ENCODE peak calls at places on chromosomes 6 and 20, in nine cellular contexts. E is astrocyte; O is astrocyte of the spinal cord; G is prostate gland; I is activated CD8-positive, alpha-beta T cell treated with anti-CD3 and anti-CD28 coated beads for 36 hours; J is A673; L is psoas muscle; T is ovary; B is osteocyte. Q is an unnamed sample.

GRCh38 chr20:25454153-25454900 is 46.9 kb downstream of the GINS1 start:
- DNase-seq in E (no peak), O (no peak), G (no peak), I (no peak), J (no peak), L (no peak), T (no peak), B (no peak), Q (no peak)

GRCh38 chr6:24667378-24667803 is 514 bp downstream of the ACOT13 start:
- DNase-seq in E (no peak), O (no peak), G (no peak), I (no peak), J (peak; percentile 17), L (no peak), T (no peak), B (no peak), Q (no peak)

GRCh38 chr6:1497593-1498105 is 108.3 kb downstream of the FOXF2 start:
- DNase-seq in E (no peak), O (no peak), G (no peak), I (no peak), J (no peak), L (no peak), T (peak; percentile 91), B (no peak), Q (no peak)

GRCh38 chr20:38209736-38210405 is 44.8 kb upstream of the TGM2 start:
- DNase-seq in E (no peak), O (no peak), G (no peak), I (no peak), J (no peak), L (no peak), T (peak; percentile 1), B (no peak), Q (no peak)

GRCh38 chr6:146041282-146041681 is 12.4 kb downstream of the GRM1 start:
- DNase-seq in E (no peak), O (peak; percentile 29), G (no peak), I (no peak), J (peak; percentile 68), L (no peak), T (no peak), B (no peak), Q (no peak)

GRCh38 chr6:82569022-82569421 is 205.4 kb downstream of the TPBG start:
- DNase-seq in E (no peak), O (no peak), G (no peak), I (no peak), J (no peak), L (no peak), T (no peak), B (no peak), Q (no peak)

GRCh38 chr6:79438015-79438414 is 99.2 kb downstream of the LCA5 start:
- DNase-seq in E (no peak), O (peak; percentile 38), G (no peak), I (no peak), J (no peak), L (no peak), T (peak; percentile 38), B (no peak), Q (no peak)

GRCh38 chr6:135183532-135184440 is 2.7 kb downstream of the MYB start:
- DNase-seq in E (peak; percentile 9), O (peak; percentile 45), G (peak; percentile 40), I (peak; percentile 93), J (peak; percentile 46), L (no peak), T (no peak), B (no peak), Q (peak; percentile 85)

GRCh38 chr20:47612670-47613069 is 111.0 kb downstream of the NCOA3 start:
- DNase-seq in E (no peak), O (no peak), G (no peak), I (no peak), J (no peak), L (no peak), T (no peak), B (no peak), Q (no peak)

GRCh38 chr20:50186987-50187402 is 3.6 kb upstream of the CEBPB start:
- DNase-seq in E (no peak), O (peak; percentile 15), G (no peak), I (no peak), J (peak; percentile 47), L (no peak), T (no peak), B (no peak), Q (no peak)

GRCh38 chr6:100886078-100886477 is 4.9 kb upstream of the ASCC3 start:
- DNase-seq in E (peak; percentile 85), O (peak; percentile 43), G (no peak), I (no peak), J (no peak), L (no peak), T (no peak), B (no peak), Q (no peak)

DNA sequence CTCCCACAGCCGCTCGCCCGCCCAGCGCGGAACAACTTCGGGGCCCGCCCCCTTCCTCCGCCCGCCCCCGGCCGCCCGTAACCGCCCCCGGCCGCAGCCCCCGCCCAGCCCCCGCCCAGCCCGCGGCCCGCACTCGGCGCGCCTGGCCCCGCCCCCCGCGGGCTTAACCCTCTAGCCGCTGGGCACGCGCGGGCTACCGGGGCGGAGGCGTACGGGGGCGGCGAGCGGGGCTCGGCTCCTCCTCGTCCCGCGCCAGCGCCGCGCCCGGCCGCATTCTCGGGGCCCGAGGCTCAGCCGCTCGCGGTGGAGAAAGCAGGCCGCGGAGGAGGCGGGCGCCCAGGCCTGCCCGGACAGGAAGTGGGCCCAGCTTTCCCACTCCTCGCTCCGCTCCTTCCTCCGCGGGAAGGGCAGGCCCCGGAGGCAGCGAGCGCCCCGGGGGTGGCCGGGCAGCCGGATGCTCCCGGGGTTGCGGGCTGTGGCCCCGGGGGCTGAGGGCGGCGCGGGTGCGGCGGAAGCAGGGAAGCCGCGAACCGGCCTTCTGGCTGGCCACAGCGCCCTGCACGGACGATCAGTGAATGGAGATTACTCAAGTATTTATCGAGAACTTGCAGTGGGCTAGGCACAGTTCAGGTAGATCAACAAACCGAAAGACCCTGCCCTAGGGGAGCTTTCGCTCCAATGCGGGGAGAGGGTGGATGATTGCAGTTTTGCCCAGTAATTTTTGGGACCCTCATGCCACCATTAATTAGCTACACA is at the start of gene TRAM2:
- DNase-seq in E (peak; percentile 62), O (peak; percentile 81), G (peak; percentile 74), I (peak; percentile 61), J (peak; percentile 86), L (peak; percentile 92), T (peak; percentile 92), B (peak; percentile 93), Q (peak; percentile 84)
- TF ChIP-seq CTCF in E (no peak), O (no peak), G (no peak), I (no peak), J (no peak), L (peak; percentile 26), T (no peak), B (peak; percentile 37), Q (peak; percentile 9)

DNA sequence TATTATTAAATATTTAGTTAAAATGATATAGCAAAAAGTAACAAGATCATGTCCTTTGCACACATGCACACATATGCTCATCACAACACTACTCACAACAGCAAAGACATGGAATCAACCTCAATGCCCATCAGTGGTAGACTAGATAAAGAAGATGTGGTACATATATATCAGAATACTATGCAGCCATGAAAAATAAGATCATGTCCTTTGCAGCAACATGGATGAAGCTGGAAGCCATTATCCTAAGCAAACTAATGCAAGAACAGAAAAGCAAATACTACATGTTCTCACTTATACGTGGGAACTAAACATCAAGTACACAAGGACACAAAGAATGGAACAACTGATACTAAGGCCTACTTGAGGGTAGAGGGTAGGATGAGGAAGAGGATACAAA is 14.3 kb downstream of the AK9 start:
- DNase-seq in E (no peak), O (no peak), G (no peak), I (no peak), J (no peak), L (no peak), T (no peak), B (no peak), Q (no peak)
- TF ChIP-seq CTCF in E (no peak), O (no peak), G (no peak), I (no peak), J (no peak), L (no peak), T (no peak), B (no peak), Q (no peak)

GRCh38 chr20:36745234-36745926 is 510 bp downstream of the NDRG3 start:
- DNase-seq in E (no peak), O (peak; percentile 8), G (peak; percentile 9), I (peak; percentile 64), J (peak; percentile 47), L (no peak), T (no peak), B (no peak), Q (no peak)
- TF ChIP-seq CTCF in E (no peak), O (no peak), G (no peak), I (peak; percentile 19), J (no peak), L (no peak), T (no peak), B (no peak), Q (no peak)

GRCh38 chr20:43857932-43858331 is 56.7 kb upstream of the TOX2 start:
- DNase-seq in E (no peak), O (no peak), G (no peak), I (no peak), J (no peak), L (no peak), T (no peak), B (no peak), Q (no peak)
- TF ChIP-seq CTCF in E (no peak), O (no peak), G (no peak), I (no peak), J (no peak), L (no peak), T (no peak), B (no peak), Q (no peak)

GRCh38 chr20:62137092-62137384 is 6.2 kb downstream of the PSMA7 start:
- DNase-seq in E (no peak), O (no peak), G (no peak), I (no peak), J (no peak), L (no peak), T (no peak), B (no peak), Q (no peak)
- TF ChIP-seq CTCF in E (no peak), O (no peak), G (no peak), I (peak; percentile 53), J (peak; percentile 9), L (no peak), T (no peak), B (no peak), Q (no peak)

DNA sequence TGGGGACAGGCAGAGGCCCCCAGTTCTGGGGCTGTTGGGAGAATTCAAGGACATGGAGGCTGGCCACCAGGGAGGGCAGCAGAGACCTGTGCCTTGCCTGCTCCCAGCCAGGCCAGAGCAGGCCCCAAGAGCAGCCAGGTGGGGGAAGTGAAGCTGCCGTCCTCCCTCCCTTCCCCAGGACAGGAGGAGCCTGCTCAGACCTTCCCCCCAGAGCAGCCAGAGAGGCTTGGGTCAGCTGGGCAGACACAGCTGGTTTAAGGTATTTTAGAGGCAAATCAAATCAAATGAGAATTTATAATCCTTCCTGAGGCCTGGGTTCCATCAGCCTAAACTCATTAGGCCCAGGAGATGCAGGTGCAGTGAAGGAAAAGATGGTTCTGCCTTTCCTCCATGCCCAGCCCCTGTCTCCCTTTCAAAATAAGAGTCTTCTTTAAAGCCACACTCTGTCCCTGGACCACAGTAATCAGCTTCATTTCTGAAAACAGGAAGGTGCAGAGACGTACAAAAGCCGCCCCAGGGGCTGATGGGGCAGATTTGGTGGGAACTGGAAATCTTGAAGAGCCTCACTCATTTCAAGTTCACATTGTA is 21.7 kb downstream of the BMP7 start:
- DNase-seq in E (no peak), O (no peak), G (no peak), I (no peak), J (no peak), L (no peak), T (no peak), B (no peak), Q (no peak)
- TF ChIP-seq CTCF in E (no peak), O (no peak), G (no peak), I (no peak), J (no peak), L (no peak), T (no peak), B (no peak), Q (peak; percentile 8)